ENCODE peak calls at places on chromosomes 4 and X, in ten cellular contexts. H, J, I, U, X, Q, B, E, Z and Y are unnamed samples. For H3K9me3, the result is how much of the 10 kb centered on the place peaks cover.

GRCh38 chr4:153257151-153257620 is 52.9 kb downstream of the TRIM2 start:
- DNase-seq in U (peak), B (no peak), X (no peak), Q (no peak), Z (peak), J (peak), I (no peak), H (peak), E (peak), Y (no peak)

GRCh38 chr4:128483041-128483440 is 195.4 kb upstream of the PGRMC2 start:
- DNase-seq in I (no peak), Q (no peak), E (no peak), X (no peak), H (no peak), J (no peak), B (no peak), Z (no peak), U (no peak), Y (no peak)

GRCh38 chrX:23333842-23334535 is 660 bp upstream of the PTCHD1 start:
- DNase-seq in E (no peak), I (no peak), Q (no peak), J (no peak), H (no peak), U (no peak), X (no peak), Z (peak), B (no peak), Y (no peak)

GRCh38 chr4:151443247-151443646 is 34.3 kb downstream of the FHIP1A start:
- DNase-seq in Z (no peak), Q (no peak), U (no peak), J (no peak), E (no peak), B (no peak), H (no peak), X (no peak), I (no peak), Y (no peak)

GRCh38 chrX:38854305-38854704 is 53.0 kb downstream of the MID1IP1 start:
- DNase-seq in B (no peak), X (no peak), U (no peak), E (no peak), Z (no peak), I (no peak), J (no peak), Q (no peak), H (no peak), Y (no peak)

GRCh38 chrX:54452920-54453319 is 12.7 kb downstream of the TSR2 start:
- DNase-seq in H (peak), E (no peak), Q (no peak), Z (no peak), U (no peak), I (no peak), X (no peak), J (no peak), B (peak), Y (no peak)

GRCh38 chrX:64975491-64975890 is 759 bp downstream of the ZC4H2 start:
- DNase-seq in H (peak), U (peak), B (peak), Q (peak), I (peak), X (peak), E (peak), J (peak), Z (peak), Y (no peak)

GRCh38 chrX:13420545-13421183 is 100.8 kb upstream of the ATXN3L start:
- DNase-seq in X (no peak), B (no peak), E (no peak), H (no peak), Q (no peak), J (no peak), U (no peak), Z (no peak), I (peak), Y (no peak)

GRCh38 chrX:5265324-5265723 is 963.3 kb downstream of the NLGN4X start:
- DNase-seq in H (no peak), B (no peak), Z (no peak), I (no peak), U (no peak), J (no peak), X (no peak), Q (no peak), E (no peak), Y (no peak)

GRCh38 chr4:83329521-83330105 is 5.0 kb downstream of the HPSE start:
- DNase-seq in Z (no peak), E (no peak), X (no peak), Q (no peak), H (peak), I (no peak), U (peak), J (no peak), B (no peak), Y (no peak)

GRCh38 chrX:120271218-120271617 is 20.6 kb downstream of the ZBTB33 start:
- DNase-seq in Z (no peak), Q (no peak), U (no peak), I (no peak), H (no peak), X (no peak), J (no peak), E (no peak), B (no peak), Y (no peak)

GRCh38 chr4:53780736-53781400 is 189.6 kb upstream of the LNX1 start:
- DNase-seq in Z (no peak), B (no peak), U (no peak), Q (no peak), E (no peak), J (no peak), I (no peak), X (no peak), H (peak), Y (no peak)

GRCh38 chr4:159242427-159242826 is 139.5 kb downstream of the RAPGEF2 start:
- DNase-seq in H (no peak), Z (no peak), J (no peak), X (no peak), B (no peak), Q (no peak), E (no peak), U (no peak), I (peak), Y (no peak)

GRCh38 chrX:43664708-43665107 is 8.6 kb downstream of the MAOA start:
- DNase-seq in Q (no peak), U (no peak), I (no peak), X (no peak), E (no peak), H (no peak), Z (no peak), B (no peak), J (no peak), Y (no peak)

GRCh38 chr4:85778809-85779124 is 303.8 kb downstream of the ARHGAP24 start:
- DNase-seq in Z (no peak), U (peak), B (no peak), Q (no peak), I (no peak), X (no peak), E (no peak), H (peak), J (no peak), Y (no peak)

GRCh38 chrX:103629295-103630170 is 758 bp downstream of the TCEAL1 start:
- DNase-seq in H (peak), X (peak), Z (peak), E (peak), Q (peak), J (peak), I (peak), B (peak), U (peak), Y (peak)

GRCh38 chrX:87664381-87664780 is 146.8 kb downstream of the KLHL4 start:
- DNase-seq in Q (no peak), J (no peak), E (no peak), I (peak), Z (no peak), X (no peak), U (peak), H (peak), B (no peak), Y (peak)

GRCh38 chr4:100348472-100348871 is 158.2 kb upstream of the DDIT4L start:
- DNase-seq in U (peak), I (peak), B (no peak), J (no peak), H (peak), Q (no peak), E (peak), Z (no peak), X (no peak), Y (peak)

GRCh38 chr4:2154215-2154614 is 87.7 kb downstream of the HAUS3 start:
- DNase-seq in I (no peak), Q (no peak), Z (no peak), J (no peak), X (no peak), H (no peak), U (no peak), B (no peak), E (no peak), Y (no peak)

GRCh38 chr4:89226665-89227572 is 80.7 kb downstream of the GPRIN3 start:
- DNase-seq in E (peak), U (peak), H (peak), Z (peak), X (peak), Q (peak), B (peak), J (peak), I (peak), Y (peak)
- H3K4me3 ChIP-seq in E (no peak), U (no peak), H (peak), Z (no peak), X (no peak), Q (no peak), B (no peak), J (no peak), I (peak), Y (no peak)

GRCh38 chrX:145936769-145937168 is 119.1 kb downstream of the SLITRK2 start:
- DNase-seq in X (no peak), B (no peak), U (no peak), J (no peak), I (no peak), E (no peak), Z (no peak), H (no peak), Q (no peak), Y (no peak)
- H3K9me3 ChIP-seq in X (under half), B (under half), U (under half), J (under half), I (under half), E (under half), Z (under half), H (under half), Q (under half), Y (under half)

GRCh38 chr4:173494013-173494970 is 35.7 kb downstream of the HAND2 start:
- DNase-seq in U (peak), Q (peak), Z (peak), J (peak), E (peak), I (peak), X (peak), B (peak), H (peak), Y (peak)
- H3K4me3 ChIP-seq in U (peak), Q (peak), Z (peak), J (peak), E (peak), I (peak), X (peak), B (peak), H (peak), Y (peak)

GRCh38 chr4:24971192-24971591 is 58.4 kb upstream of the CCDC149 start:
- DNase-seq in E (no peak), J (no peak), B (no peak), H (no peak), Q (no peak), X (peak), I (peak), Z (no peak), U (no peak), Y (no peak)
- H3K9me3 ChIP-seq in E (under half), J (under half), B (under half), H (under half), Q (under half), X (under half), I (under half), Z (under half), U (under half), Y (under half)

GRCh38 chrX:88990882-88991582 is 244.0 kb downstream of the CPXCR1 start:
- DNase-seq in I (no peak), B (no peak), E (no peak), H (no peak), Z (no peak), J (no peak), X (no peak), Q (no peak), U (no peak), Y (no peak)
- H3K4me3 ChIP-seq in I (no peak), B (no peak), E (no peak), H (no peak), Z (no peak), J (no peak), X (no peak), Q (no peak), U (no peak), Y (no peak)